ENCODE peak calls at places on chromosomes 2 and 18, in seven cellular contexts. A is A673, V is nephron progenitor cell, O is GM10248, I is uterus, S is D341Med, R is astrocyte of the cerebellum. Y is an unnamed sample.

GRCh38 chr18:2651981-2652380 is 3.5 kb upstream of the SMCHD1 start:
- DNase-seq in A (no peak), V (no peak), O (no peak), I (no peak), S (no peak), R (no peak), Y (no peak)

GRCh38 chr2:174337337-174338154 is 2.8 kb downstream of the SP9 start:
- DNase-seq in A (peak; percentile 47), V (peak; percentile 61), O (no peak), I (no peak), S (peak; percentile 63), R (no peak), Y (no peak)

GRCh38 chr2:183253441-183254130 is 129.3 kb downstream of the NUP35 start:
- DNase-seq in A (no peak), V (no peak), O (no peak), I (no peak), S (no peak), R (no peak), Y (no peak)

GRCh38 chr2:29196792-29197788 is 81.9 kb downstream of the CLIP4 start:
- DNase-seq in A (peak; percentile 79), V (peak; percentile 82), O (peak; percentile 78), I (peak; percentile 58), S (peak; percentile 80), R (peak; percentile 36), Y (peak; percentile 53)

GRCh38 chr2:183166210-183166609 is 42.0 kb downstream of the NUP35 start:
- DNase-seq in A (no peak), V (no peak), O (no peak), I (no peak), S (no peak), R (no peak), Y (no peak)

GRCh38 chr2:112718862-112719370 is 1.9 kb upstream of the NT5DC4 start:
- DNase-seq in A (no peak), V (no peak), O (no peak), I (no peak), S (no peak), R (no peak), Y (no peak)

GRCh38 chr2:37855283-37856041 is 69.6 kb upstream of the RMDN2 start:
- DNase-seq in A (no peak), V (no peak), O (no peak), I (no peak), S (no peak), R (no peak), Y (peak; percentile 87)

GRCh38 chr18:74375999-74376398 is 60.4 kb downstream of the C18orf63 start:
- DNase-seq in A (no peak), V (no peak), O (no peak), I (no peak), S (no peak), R (no peak), Y (peak; percentile 10)

GRCh38 chr2:14524803-14525080 is 107.8 kb upstream of the LRATD1 start:
- DNase-seq in A (no peak), V (no peak), O (no peak), I (no peak), S (no peak), R (no peak), Y (no peak)

GRCh38 chr2:122927710-122928249 is 1097.3 kb upstream of the CNTNAP5 start:
- DNase-seq in A (peak; percentile 28), V (no peak), O (no peak), I (no peak), S (no peak), R (no peak), Y (no peak)

GRCh38 chr2:199455533-199456382 is 2.0 kb downstream of the SATB2 start:
- DNase-seq in A (peak; percentile 79), V (peak; percentile 83), O (peak; percentile 32), I (no peak), S (peak; percentile 52), R (no peak), Y (no peak)

GRCh38 chr2:15169326-15170038 is 391.7 kb downstream of the NBAS start:
- DNase-seq in A (no peak), V (no peak), O (no peak), I (no peak), S (no peak), R (peak; percentile 80), Y (no peak)

GRCh38 chr18:30486856-30487255 is 555.7 kb downstream of the DSC3 start:
- DNase-seq in A (no peak), V (no peak), O (no peak), I (no peak), S (no peak), R (peak; percentile 89), Y (no peak)

GRCh38 chr2:44582363-44583008 is 220.7 kb downstream of the CAMKMT start:
- DNase-seq in A (no peak), V (no peak), O (no peak), I (no peak), S (no peak), R (no peak), Y (no peak)

GRCh38 chr2:46589381-46589780 is 110.0 kb downstream of the TMEM247 start:
- DNase-seq in A (no peak), V (no peak), O (no peak), I (no peak), S (no peak), R (no peak), Y (no peak)